ENCODE peak calls at places on chromosomes 13 and 19, in five cellular contexts. H is endothelial cell of umbilical vein, O is neural progenitor cell, A is Panc1, K is fibroblast of lung. G is an unnamed sample. For H3K27me3, the result is how much of the 10 kb centered on the place peaks cover.

GRCh38 chr13:88063741-88064140 is 392.6 kb downstream of the SLITRK5 start:
- DNase-seq in A (no peak), H (no peak), O (no peak), K (peak), G (no peak)

GRCh38 chr19:39858541-39858940 is 12.4 kb upstream of the FBL start:
- DNase-seq in A (no peak), O (peak), K (peak), H (no peak), G (no peak)

GRCh38 chr13:101465877-101466276 is 13.4 kb downstream of the ITGBL1 start:
- DNase-seq in A (no peak), H (peak), O (no peak), K (peak), G (no peak)

GRCh38 chr19:2950286-2951124 is 5.7 kb upstream of the ZNF77 start:
- DNase-seq in O (peak), H (peak), K (peak), A (peak), G (peak)

GRCh38 chr19:32631381-32631780 is 43.6 kb downstream of the ANKRD27 start:
- DNase-seq in A (no peak), O (peak), K (no peak), H (no peak), G (no peak)

GRCh38 chr13:98450495-98451167 is 126.3 kb downstream of the STK24 start:
- DNase-seq in A (no peak), O (no peak), K (peak), H (no peak), G (no peak)

GRCh38 chr13:99354371-99354951 is 47.3 kb upstream of the GPR183 start:
- DNase-seq in O (no peak), K (no peak), H (no peak), A (no peak), G (peak)

GRCh38 chr13:36531746-36532486 is 99.6 kb downstream of the CCNA1 start:
- DNase-seq in O (no peak), K (peak), H (peak), A (no peak), G (peak)

GRCh38 chr13:106570354-106570822 is 2.5 kb upstream of the ARGLU1 start:
- DNase-seq in A (no peak), K (peak), H (peak), O (peak), G (no peak)

GRCh38 chr19:43463381-43464088 is 1.9 kb downstream of the LYPD3 start:
- DNase-seq in K (peak), H (peak), O (peak), A (no peak), G (peak)

GRCh38 chr13:110388141-110388943 is 81.3 kb downstream of the COL4A2 start:
- DNase-seq in K (peak), A (no peak), H (no peak), O (no peak), G (no peak)

GRCh38 chr19:57241181-57241580 is 749 bp downstream of the ZNF805 start:
- DNase-seq in K (peak), O (no peak), A (no peak), H (peak), G (no peak)

GRCh38 chr19:2702170-2703076 is at the start of gene GNG7:
- DNase-seq in K (peak), A (no peak), O (peak), H (peak), G (peak)

GRCh38 chr19:47157455-47158321 is 27.1 kb downstream of the SAE1 start:
- DNase-seq in O (peak), A (no peak), H (peak), K (peak), G (peak)

GRCh38 chr19:3125900-3126524 is 9.8 kb upstream of the GNA15 start:
- DNase-seq in H (peak), A (peak), O (peak), K (peak), G (no peak)

GRCh38 chr19:39430675-39431593 is 4.8 kb downstream of the RPS16 start:
- DNase-seq in K (peak), H (peak), O (no peak), A (peak), G (peak)

GRCh38 chr19:11560404-11560988 is 1.5 kb upstream of the ELOF1 start:
- DNase-seq in H (peak), O (peak), K (peak), A (peak), G (peak)

GRCh38 chr19:54481326-54481930 is 8.3 kb upstream of the CDC42EP5 start:
- DNase-seq in O (peak), K (no peak), H (peak), A (no peak), G (peak)

GRCh38 chr13:52706074-52706473 is 33.5 kb downstream of the CNMD start:
- DNase-seq in H (no peak), A (no peak), K (no peak), O (no peak), G (no peak)

GRCh38 chr19:5345895-5346386 is 5.3 kb upstream of the PTPRS start:
- DNase-seq in K (peak), A (no peak), O (no peak), H (peak), G (no peak)

GRCh38 chr13:112901951-112902651 is 66.9 kb upstream of the MCF2L start:
- DNase-seq in K (no peak), A (no peak), O (no peak), H (no peak), G (no peak)

GRCh38 chr13:80342541-80343371 is 1.8 kb upstream of the SPRY2 start:
- DNase-seq in O (peak), H (peak), K (peak), A (no peak), G (no peak)

GRCh38 chr19:46766569-46767317 is 20.5 kb upstream of the STRN4 start:
- DNase-seq in K (no peak), O (peak), A (no peak), H (peak), G (no peak)

GRCh38 chr13:66329988-66330429 is 900.1 kb downstream of the PCDH9 start:
- DNase-seq in O (no peak), H (peak), A (no peak), K (peak), G (no peak)

GRCh38 chr13:97295279-97296182 is 73.4 kb downstream of the MBNL2 start:
- DNase-seq in O (no peak), K (peak), A (no peak), H (peak), G (no peak)

GRCh38 chr19:33111587-33111986 is 20.3 kb upstream of the WDR88 start:
- DNase-seq in H (no peak), K (no peak), O (no peak), A (no peak), G (no peak)

GRCh38 chr13:71831716-71832115 is 35.3 kb downstream of the DACH1 start:
- DNase-seq in H (no peak), O (peak), A (no peak), K (no peak), G (peak)

GRCh38 chr19:41861098-41861768 is 1.2 kb downstream of the RPS19 start:
- DNase-seq in H (no peak), O (no peak), A (no peak), K (no peak), G (peak)

GRCh38 chr13:25885418-25885817 is 166.4 kb downstream of the SHISA2 start:
- DNase-seq in K (no peak), A (no peak), H (no peak), O (no peak), G (no peak)

GRCh38 chr13:50715402-50716146 is 127.9 kb downstream of the DLEU7 start:
- DNase-seq in H (no peak), O (no peak), K (no peak), A (no peak), G (peak)

GRCh38 chr19:4987692-4988370 is 18.9 kb downstream of the KDM4B start:
- DNase-seq in A (no peak), O (no peak), K (peak), H (no peak), G (no peak)

GRCh38 chr19:34118879-34119748 is 53.2 kb upstream of the LSM14A start:
- DNase-seq in A (no peak), H (no peak), K (no peak), O (no peak), G (no peak)

GRCh38 chr19:51771369-51771768 is 10.4 kb downstream of the FPR2 start:
- DNase-seq in H (no peak), A (no peak), K (no peak), O (no peak), G (no peak)

GRCh38 chr13:88526186-88526852 is 855.1 kb downstream of the SLITRK5 start:
- DNase-seq in K (no peak), H (no peak), A (no peak), O (peak), G (no peak)

GRCh38 chr19:6717036-6717435 is 3.4 kb downstream of the C3 start:
- DNase-seq in H (no peak), K (no peak), A (no peak), O (no peak), G (no peak)

GRCh38 chr19:6718741-6719539 is 1.5 kb downstream of the C3 start:
- DNase-seq in H (no peak), A (no peak), K (no peak), O (peak), G (no peak)

GRCh38 chr19:6719540-6719861 is 949 bp downstream of the C3 start:
- DNase-seq in O (no peak), K (no peak), A (no peak), H (no peak), G (no peak)

GRCh38 chr19:6717441-6717971 is 2.9 kb downstream of the C3 start:
- DNase-seq in A (no peak), K (peak), H (no peak), O (no peak), G (no peak)

DNA sequence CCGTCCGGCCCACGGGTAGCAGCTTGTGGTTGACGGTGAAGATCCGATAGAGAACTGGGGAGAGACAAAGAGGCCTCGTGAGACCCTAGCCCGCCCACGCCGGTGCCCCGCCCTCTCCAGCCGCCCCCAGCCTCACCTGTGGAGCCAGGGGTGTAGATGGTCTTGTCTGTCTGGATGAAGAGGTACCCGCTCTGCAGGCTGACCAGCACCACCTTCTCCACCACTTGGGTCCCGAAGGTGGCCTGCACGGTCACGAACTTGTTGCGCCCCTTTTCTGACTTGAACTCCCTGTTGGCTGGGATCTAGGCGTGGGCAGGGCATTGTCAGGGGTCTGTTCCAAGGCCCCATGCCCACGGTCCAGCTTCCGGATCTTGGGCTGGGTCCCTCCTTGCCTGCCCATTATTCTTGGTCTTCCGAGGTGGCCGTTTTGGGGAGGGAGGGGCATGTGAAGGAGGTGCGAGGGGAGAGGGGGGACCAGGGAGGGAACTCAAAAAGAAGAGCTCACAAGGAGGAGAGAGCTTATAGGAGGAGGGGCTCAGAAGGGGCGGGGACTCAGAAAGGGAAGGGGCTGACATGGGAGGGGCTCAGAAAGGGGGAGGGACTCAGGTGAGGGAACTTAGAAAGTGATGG is 2.2 kb downstream of the C3 start:
- DNase-seq in A (no peak), H (no peak), O (no peak), K (no peak), G (no peak)
- H3K27me3 ChIP-seq in A (under half), H (under half), O (under half), K (under half), G (under half)

DNA sequence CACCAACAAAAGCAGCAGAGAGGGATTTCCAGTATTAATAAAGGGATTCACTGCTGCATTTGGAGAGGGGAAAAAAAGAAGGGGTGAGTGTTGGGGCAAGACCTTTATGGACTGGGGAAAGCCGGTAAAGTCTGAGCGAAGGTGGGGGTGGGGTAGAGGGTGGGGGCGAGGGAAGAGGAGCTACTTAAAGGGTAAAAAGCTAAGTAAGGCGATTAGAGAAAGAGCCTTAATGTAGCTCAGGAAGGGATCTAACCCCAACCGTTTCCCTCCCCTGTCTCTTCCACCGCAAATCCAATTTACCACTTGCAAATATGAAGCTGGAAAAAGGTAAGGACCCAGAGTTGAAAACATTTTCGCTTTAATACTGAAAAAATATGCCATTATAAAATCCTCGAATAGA is 4.4 kb downstream of the SLITRK1 start:
- DNase-seq in H (no peak), A (no peak), O (peak), K (no peak), G (no peak)
- H3K4me3 ChIP-seq in H (no peak), A (no peak), O (peak), K (no peak), G (no peak)

GRCh38 chr13:27712421-27712820 is 79.9 kb upstream of the GSX1 start:
- DNase-seq in A (no peak), H (no peak), K (no peak), O (no peak), G (no peak)
- TF ChIP-seq CTCF in A (peak), H (no peak), K (peak), O (peak), G (no peak)

DNA sequence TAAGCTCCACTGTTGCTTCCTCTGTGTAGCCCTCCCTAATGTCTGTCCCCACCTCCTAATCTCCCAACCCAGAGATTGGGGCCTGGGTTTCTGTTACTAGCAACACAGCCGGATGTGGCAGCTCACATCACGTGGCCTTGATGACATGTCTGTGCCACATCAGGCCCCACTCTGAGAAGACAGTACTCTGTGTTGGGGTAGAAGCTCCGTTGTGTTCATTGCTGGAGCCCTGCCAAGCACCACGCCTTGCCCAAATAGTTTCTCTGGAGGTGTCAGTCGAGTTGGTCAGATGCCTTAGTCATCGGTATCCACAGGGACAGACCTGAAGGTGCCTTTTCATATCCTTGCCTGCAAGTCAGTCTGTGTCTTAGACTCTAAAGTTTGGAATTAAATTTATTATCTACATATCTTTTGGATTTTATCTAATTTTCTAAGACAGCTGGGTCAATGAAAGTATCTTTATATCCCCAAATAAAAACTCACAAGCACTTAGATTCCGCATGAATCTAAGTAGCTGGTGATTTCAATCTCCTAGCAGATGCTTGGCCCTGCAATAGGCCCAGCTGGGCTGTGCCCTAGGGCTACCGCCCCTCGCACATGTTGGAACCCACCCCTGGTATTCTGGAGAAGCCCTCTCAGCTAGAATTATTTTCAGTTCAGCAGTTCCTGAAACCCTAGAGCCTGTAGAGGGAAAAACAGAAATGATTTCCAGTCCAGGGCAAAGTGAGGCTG is 204.0 kb upstream of the TSHZ3 start:
- DNase-seq in K (no peak), O (no peak), H (no peak), A (no peak), G (no peak)
- H3K27me3 ChIP-seq in K (under half), O (under half), H (under half), A (under half), G (under half)

GRCh38 chr13:77299587-77299986 is 27.3 kb downstream of the MYCBP2 start:
- DNase-seq in H (no peak), A (no peak), K (no peak), O (no peak), G (no peak)

GRCh38 chr13:77300176-77301141 is 26.4 kb downstream of the MYCBP2 start:
- DNase-seq in O (no peak), K (peak), A (no peak), H (peak), G (peak)

DNA sequence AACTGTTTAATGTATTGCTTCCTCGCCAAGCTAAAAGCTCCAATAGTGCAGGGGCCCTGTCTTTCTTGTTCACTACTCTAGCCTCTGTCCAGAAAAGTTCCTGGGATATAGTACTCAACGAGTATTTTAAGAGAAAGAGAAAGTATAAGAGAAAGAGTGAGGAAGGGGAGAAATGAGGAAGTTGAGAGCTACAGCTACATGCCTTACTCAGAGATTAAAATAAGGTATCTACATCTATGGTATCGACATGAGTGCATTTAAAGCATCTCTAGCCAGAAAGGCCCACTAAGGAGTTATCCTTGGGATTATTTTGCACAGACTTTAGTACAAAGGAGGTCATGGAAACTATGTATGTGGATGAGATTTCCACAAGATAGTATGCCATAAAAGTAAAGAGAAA is 28.5 kb downstream of the MYCBP2 start:
- DNase-seq in O (no peak), K (no peak), A (no peak), H (no peak), G (no peak)
- H3K4me3 ChIP-seq in O (no peak), K (no peak), A (no peak), H (no peak), G (peak)

DNA sequence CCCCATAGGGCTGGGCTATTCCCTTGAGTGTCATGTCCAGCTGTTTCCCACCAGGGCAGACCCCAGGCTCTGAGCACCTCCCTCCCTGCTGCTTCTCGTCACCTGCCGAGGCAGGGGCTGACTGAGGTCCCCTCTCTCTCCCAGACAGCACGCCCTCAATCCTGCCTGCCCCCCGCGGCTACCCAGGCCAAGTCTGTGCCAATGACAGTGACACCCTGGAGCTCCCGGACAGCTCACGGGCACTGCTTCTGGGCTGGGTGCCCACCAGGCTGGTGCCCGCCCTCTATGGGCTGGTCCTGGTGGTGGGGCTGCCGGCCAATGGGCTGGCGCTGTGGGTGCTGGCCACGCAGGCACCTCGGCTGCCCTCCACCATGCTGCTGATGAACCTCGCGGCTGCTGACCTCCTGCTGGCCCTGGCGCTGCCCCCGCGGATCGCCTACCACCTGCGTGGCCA is 657 bp downstream of the F2RL3 start:
- DNase-seq in O (no peak), A (no peak), K (no peak), H (no peak), G (no peak)
- TF ChIP-seq CTCF in O (no peak), A (no peak), K (no peak), H (no peak), G (no peak)

GRCh38 chr19:1290699-1291651 is 5.3 kb downstream of the EFNA2 start:
- DNase-seq in O (no peak), A (no peak), H (no peak), K (no peak), G (no peak)
- H3K27me3 ChIP-seq in O (under half), A (under half), H (under half), K (under half), G (half or more)

GRCh38 chr19:50514346-50515167 is 844 bp upstream of the ASPDH start:
- DNase-seq in A (no peak), K (no peak), O (peak), H (no peak), G (no peak)
- H3K4me3 ChIP-seq in A (no peak), K (no peak), O (no peak), H (no peak), G (no peak)

G was measured in HL-60.